ENCODE peak calls at places on chromosomes 13 and 19, in six cellular contexts. One of them, this sample, is unnamed.

GRCh38 chr13:103236213-103236612 is 170.0 kb upstream of the SLC10A2 start:
- DNase-seq in PC-3: peak; percentile 16
- DNase-seq in neural progenitor cell: no peak
- DNase-seq in GM23248: no peak
- DNase-seq in PC-9: no peak
- DNase-seq in GM23338: peak; percentile 3
- DNase-seq in this sample: no peak

GRCh38 chr13:21009036-21009435 is 52.4 kb downstream of the LATS2 start:
- DNase-seq in PC-3: no peak
- DNase-seq in neural progenitor cell: no peak
- DNase-seq in GM23248: no peak
- DNase-seq in PC-9: no peak
- DNase-seq in GM23338: no peak
- DNase-seq in this sample: no peak

GRCh38 chr19:16037424-16038195 is 38.7 kb upstream of the TPM4 start:
- DNase-seq in PC-3: no peak
- DNase-seq in neural progenitor cell: no peak
- DNase-seq in GM23248: no peak
- DNase-seq in PC-9: no peak
- DNase-seq in GM23338: no peak
- DNase-seq in this sample: no peak

GRCh38 chr19:49057636-49058234 is at the start of gene CGB7:
- DNase-seq in PC-3: peak; percentile 70
- DNase-seq in neural progenitor cell: peak; percentile 87
- DNase-seq in GM23248: peak; percentile 85
- DNase-seq in PC-9: no peak
- DNase-seq in GM23338: peak; percentile 91
- DNase-seq in this sample: no peak

GRCh38 chr19:20367811-20368294 is 197.7 kb downstream of the ZNF737 start:
- DNase-seq in PC-3: no peak
- DNase-seq in neural progenitor cell: peak; percentile 71
- DNase-seq in GM23248: no peak
- DNase-seq in PC-9: no peak
- DNase-seq in GM23338: peak; percentile 75
- DNase-seq in this sample: peak; percentile 60

GRCh38 chr19:52637718-52638585 is at the start of gene ZNF83:
- DNase-seq in PC-3: peak; percentile 98
- DNase-seq in neural progenitor cell: peak; percentile 100
- DNase-seq in GM23248: peak; percentile 99
- DNase-seq in PC-9: peak; percentile 82
- DNase-seq in GM23338: peak; percentile 99
- DNase-seq in this sample: peak; percentile 68

GRCh38 chr13:46852168-46852567 is 44.7 kb downstream of the HTR2A start:
- DNase-seq in PC-3: no peak
- DNase-seq in neural progenitor cell: no peak
- DNase-seq in GM23248: no peak
- DNase-seq in PC-9: no peak
- DNase-seq in GM23338: no peak
- DNase-seq in this sample: no peak

GRCh38 chr19:38172001-38172400 is 52.0 kb downstream of the DPF1 start:
- DNase-seq in PC-3: no peak
- DNase-seq in neural progenitor cell: no peak
- DNase-seq in GM23248: no peak
- DNase-seq in PC-9: no peak
- DNase-seq in GM23338: no peak
- DNase-seq in this sample: no peak

GRCh38 chr13:19818223-19818842 is 35.6 kb upstream of the PSPC1 start:
- DNase-seq in PC-3: peak; percentile 25
- DNase-seq in neural progenitor cell: peak; percentile 76
- DNase-seq in GM23248: peak; percentile 13
- DNase-seq in PC-9: no peak
- DNase-seq in GM23338: peak; percentile 92
- DNase-seq in this sample: no peak

GRCh38 chr13:105616313-105617075 is 919.0 kb downstream of the EFNB2 start:
- DNase-seq in PC-3: peak; percentile 26
- DNase-seq in neural progenitor cell: no peak
- DNase-seq in GM23248: no peak
- DNase-seq in PC-9: no peak
- DNase-seq in GM23338: no peak
- DNase-seq in this sample: no peak

GRCh38 chr13:26599403-26599802 is 41.9 kb downstream of the WASF3 start:
- DNase-seq in PC-3: no peak
- DNase-seq in neural progenitor cell: no peak
- DNase-seq in GM23248: no peak
- DNase-seq in PC-9: no peak
- DNase-seq in GM23338: no peak
- DNase-seq in this sample: no peak
- H3K4me1 ChIP-seq in PC-3: no peaks in the 10 kb centered on the region
- H3K4me1 ChIP-seq in neural progenitor cell: peaks cover 26% of the 10 kb centered on the region
- H3K4me1 ChIP-seq in GM23248: peaks cover 35% of the 10 kb centered on the region
- H3K4me1 ChIP-seq in PC-9: no peaks in the 10 kb centered on the region
- H3K4me1 ChIP-seq in GM23338: no peaks in the 10 kb centered on the region
- H3K4me1 ChIP-seq in this sample: no peaks in the 10 kb centered on the region

GRCh38 chr19:18895038-18895827 is 725 bp downstream of the CERS1 start:
- DNase-seq in PC-3: peak; percentile 53
- DNase-seq in neural progenitor cell: peak; percentile 90
- DNase-seq in GM23248: peak; percentile 59
- DNase-seq in PC-9: peak; percentile 68
- DNase-seq in GM23338: peak; percentile 79
- DNase-seq in this sample: peak; percentile 15
- TF ChIP-seq EZH2 in PC-3: no peak
- TF ChIP-seq EZH2 in neural progenitor cell: no peak
- TF ChIP-seq EZH2 in GM23248: no peak
- TF ChIP-seq EZH2 in PC-9: no peak
- TF ChIP-seq EZH2 in GM23338: no peak
- TF ChIP-seq EZH2 in this sample: no peak

DNA sequence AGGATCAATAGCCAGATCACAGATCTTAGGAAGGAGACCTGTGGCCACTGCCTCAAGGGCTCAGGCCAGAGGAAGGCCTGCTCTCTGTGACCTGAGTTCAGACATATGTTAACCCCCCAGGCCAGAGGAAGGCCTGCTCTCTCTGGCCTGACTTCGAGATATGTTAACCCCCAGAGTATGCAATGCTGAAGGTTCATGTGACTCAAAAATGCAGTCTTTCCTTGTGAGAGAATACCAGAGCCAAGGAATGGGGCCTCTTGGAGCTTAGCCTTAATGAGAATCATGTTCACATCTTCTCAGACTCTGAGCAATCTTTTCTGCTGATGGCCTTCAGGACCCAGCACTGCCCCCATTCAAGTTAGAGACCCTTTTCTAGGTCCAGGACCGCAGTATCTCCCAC is 36.7 kb downstream of the MBNL2 start:
- DNase-seq in PC-3: no peak
- DNase-seq in neural progenitor cell: no peak
- DNase-seq in GM23248: peak; percentile 75
- DNase-seq in PC-9: no peak
- DNase-seq in GM23338: no peak
- DNase-seq in this sample: no peak
- H3F3A ChIP-seq in PC-3: no peaks in the 10 kb centered on the region
- H3F3A ChIP-seq in neural progenitor cell: no peaks in the 10 kb centered on the region
- H3F3A ChIP-seq in GM23248: peaks cover 60% of the 10 kb centered on the region
- H3F3A ChIP-seq in PC-9: peaks cover 65% of the 10 kb centered on the region
- H3F3A ChIP-seq in GM23338: no peaks in the 10 kb centered on the region
- H3F3A ChIP-seq in this sample: no peaks in the 10 kb centered on the region

GRCh38 chr19:6888967-6889366 is 1.6 kb downstream of the ADGRE1 start:
- DNase-seq in PC-3: no peak
- DNase-seq in neural progenitor cell: no peak
- DNase-seq in GM23248: no peak
- DNase-seq in PC-9: no peak
- DNase-seq in GM23338: no peak
- DNase-seq in this sample: no peak

GRCh38 chr19:6890938-6891337 is 3.6 kb downstream of the ADGRE1 start:
- DNase-seq in PC-3: no peak
- DNase-seq in neural progenitor cell: no peak
- DNase-seq in GM23248: no peak
- DNase-seq in PC-9: no peak
- DNase-seq in GM23338: no peak
- DNase-seq in this sample: no peak

GRCh38 chr19:6890421-6890913 is 3.1 kb downstream of the ADGRE1 start:
- DNase-seq in PC-3: no peak
- DNase-seq in neural progenitor cell: no peak
- DNase-seq in GM23248: no peak
- DNase-seq in PC-9: no peak
- DNase-seq in GM23338: no peak
- DNase-seq in this sample: no peak

GRCh38 chr19:6887326-6887725 is at the start of gene ADGRE1:
- DNase-seq in PC-3: no peak
- DNase-seq in neural progenitor cell: no peak
- DNase-seq in GM23248: no peak
- DNase-seq in PC-9: no peak
- DNase-seq in GM23338: no peak
- DNase-seq in this sample: no peak

DNA sequence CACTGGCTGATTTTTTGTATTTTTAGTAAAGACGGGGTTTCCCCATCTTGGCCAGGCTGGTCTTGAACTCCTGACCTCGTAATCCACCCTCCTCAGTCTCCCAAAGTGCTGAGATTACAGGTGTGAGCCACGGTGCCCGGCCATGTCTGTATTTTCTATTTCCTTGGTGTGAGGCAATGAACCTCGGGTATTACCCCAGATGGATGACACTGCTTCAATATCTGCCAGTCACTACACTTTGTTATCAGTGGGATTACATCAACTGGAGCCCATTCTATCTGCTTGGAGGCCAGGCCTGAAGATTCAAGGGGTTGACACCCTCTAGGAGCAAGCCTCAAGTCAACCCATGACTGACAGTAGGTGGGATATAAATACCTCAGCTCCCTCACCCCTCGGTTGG is 1.1 kb upstream of the ADGRE1 start:
- DNase-seq in PC-3: no peak
- DNase-seq in neural progenitor cell: no peak
- DNase-seq in GM23248: no peak
- DNase-seq in PC-9: no peak
- DNase-seq in GM23338: no peak
- DNase-seq in this sample: no peak
- H3K4me1 ChIP-seq in PC-3: no peaks in the 10 kb centered on the region
- H3K4me1 ChIP-seq in neural progenitor cell: no peaks in the 10 kb centered on the region
- H3K4me1 ChIP-seq in GM23248: no peaks in the 10 kb centered on the region
- H3K4me1 ChIP-seq in PC-9: no peaks in the 10 kb centered on the region
- H3K4me1 ChIP-seq in GM23338: no peaks in the 10 kb centered on the region
- H3K4me1 ChIP-seq in this sample: no peaks in the 10 kb centered on the region

GRCh38 chr19:50489461-50490011 is 12.9 kb upstream of the GARIN5A start:
- DNase-seq in PC-3: no peak
- DNase-seq in neural progenitor cell: no peak
- DNase-seq in GM23248: no peak
- DNase-seq in PC-9: no peak
- DNase-seq in GM23338: no peak
- DNase-seq in this sample: no peak
- TF ChIP-seq EZH2 in PC-3: no peak
- TF ChIP-seq EZH2 in neural progenitor cell: no peak
- TF ChIP-seq EZH2 in GM23248: no peak
- TF ChIP-seq EZH2 in PC-9: no peak
- TF ChIP-seq EZH2 in GM23338: no peak
- TF ChIP-seq EZH2 in this sample: no peak

GRCh38 chr13:73996569-73996968 is 137.6 kb downstream of the KLF12 start:
- DNase-seq in PC-3: no peak
- DNase-seq in neural progenitor cell: no peak
- DNase-seq in GM23248: no peak
- DNase-seq in PC-9: no peak
- DNase-seq in GM23338: no peak
- DNase-seq in this sample: no peak

GRCh38 chr13:73993661-73994060 is 140.5 kb downstream of the KLF12 start:
- DNase-seq in PC-3: no peak
- DNase-seq in neural progenitor cell: peak; percentile 8
- DNase-seq in GM23248: no peak
- DNase-seq in PC-9: no peak
- DNase-seq in GM23338: no peak
- DNase-seq in this sample: no peak

GRCh38 chr13:73998631-73999030 is 135.6 kb downstream of the KLF12 start:
- DNase-seq in PC-3: no peak
- DNase-seq in neural progenitor cell: no peak
- DNase-seq in GM23248: no peak
- DNase-seq in PC-9: no peak
- DNase-seq in GM23338: no peak
- DNase-seq in this sample: no peak

GRCh38 chr13:73997964-73998363 is 136.2 kb downstream of the KLF12 start:
- DNase-seq in PC-3: no peak
- DNase-seq in neural progenitor cell: no peak
- DNase-seq in GM23248: no peak
- DNase-seq in PC-9: no peak
- DNase-seq in GM23338: no peak
- DNase-seq in this sample: no peak

GRCh38 chr13:73995752-73996151 is 138.5 kb downstream of the KLF12 start:
- DNase-seq in PC-3: no peak
- DNase-seq in neural progenitor cell: no peak
- DNase-seq in GM23248: no peak
- DNase-seq in PC-9: no peak
- DNase-seq in GM23338: no peak
- DNase-seq in this sample: no peak
- H3F3A ChIP-seq in PC-3: no peaks in the 10 kb centered on the region
- H3F3A ChIP-seq in neural progenitor cell: no peaks in the 10 kb centered on the region
- H3F3A ChIP-seq in GM23248: no peaks in the 10 kb centered on the region
- H3F3A ChIP-seq in PC-9: no peaks in the 10 kb centered on the region
- H3F3A ChIP-seq in GM23338: no peaks in the 10 kb centered on the region
- H3F3A ChIP-seq in this sample: no peaks in the 10 kb centered on the region